ENCODE peak calls at places on chromosomes 7 and 10, in four cellular contexts. V is KBM-7, J is AG09309, S is germinal center. G is an unnamed sample.

GRCh38 chr10:101466016-101466912 is 112.3 kb downstream of the BTRC start:
- DNase-seq in J (no peak), V (no peak), S (no peak), G (no peak)

GRCh38 chr10:7000063-7000462 is 410.8 kb downstream of the SFMBT2 start:
- DNase-seq in S (no peak), J (no peak), V (no peak), G (no peak)

GRCh38 chr10:126598009-126598408 is 72.5 kb downstream of the C10orf90 start:
- DNase-seq in S (peak), V (peak), J (no peak), G (peak)

GRCh38 chr10:6269953-6270867 is 67.5 kb downstream of the PFKFB3 start:
- DNase-seq in S (peak), V (peak), J (no peak), G (no peak)

GRCh38 chr10:110993024-110993693 is 73.8 kb downstream of the SHOC2 start:
- DNase-seq in J (peak), S (no peak), V (no peak), G (no peak)

GRCh38 chr10:53839437-53840039 is 961.5 kb downstream of the PCDH15 start:
- DNase-seq in V (peak), J (no peak), S (no peak), G (peak)

GRCh38 chr10:10804061-10804460 is 213.6 kb upstream of the CELF2 start:
- DNase-seq in V (no peak), S (no peak), J (no peak), G (no peak)

GRCh38 chr10:101066890-101067355 is 5.1 kb downstream of the KAZALD1 start:
- DNase-seq in J (no peak), S (no peak), V (no peak), G (no peak)

GRCh38 chr10:69668722-69669121 is 38.7 kb downstream of the FAM241B start:
- DNase-seq in S (no peak), V (no peak), J (no peak), G (no peak)

GRCh38 chr10:64086083-64086772 is 565.0 kb downstream of the REEP3 start:
- DNase-seq in V (no peak), S (no peak), J (no peak), G (no peak)

GRCh38 chr10:48215983-48216505 is 58.5 kb downstream of the FRMPD2 start:
- DNase-seq in S (no peak), V (no peak), J (no peak), G (no peak)

GRCh38 chr10:50322075-50322474 is 70.8 kb upstream of the ASAH2 start:
- DNase-seq in V (peak), J (no peak), S (no peak), G (peak)

GRCh38 chr7:133029463-133029862 is 52.4 kb downstream of the CHCHD3 start:
- DNase-seq in S (no peak), V (no peak), J (no peak), G (no peak)

GRCh38 chr10:63250032-63250431 is 116.9 kb downstream of the NRBF2 start:
- DNase-seq in V (no peak), J (no peak), S (no peak), G (no peak)

GRCh38 chr7:3859436-3859835 is 558.4 kb downstream of the SDK1 start:
- DNase-seq in J (no peak), S (no peak), V (no peak), G (no peak)

GRCh38 chr7:93133020-93133419 is 15.2 kb downstream of the SAMD9L start:
- DNase-seq in V (no peak), J (no peak), S (no peak), G (no peak)

GRCh38 chr7:110675383-110676103 is 415.4 kb upstream of the LRRN3 start:
- DNase-seq in J (no peak), V (no peak), S (no peak), G (no peak)

GRCh38 chr10:132300582-132300981 is 7.2 kb downstream of the STK32C start:
- DNase-seq in V (no peak), S (no peak), J (no peak), G (no peak)

GRCh38 chr7:108497082-108497725 is 28.7 kb downstream of the PNPLA8 start:
- DNase-seq in S (peak), J (no peak), V (peak), G (peak)

GRCh38 chr7:38839846-38840245 is 69.1 kb downstream of the VPS41 start:
- DNase-seq in S (no peak), J (no peak), V (no peak), G (no peak)

GRCh38 chr7:128869138-128869943 is 6.7 kb downstream of the ATP6V1F start:
- DNase-seq in S (peak), V (peak), J (no peak), G (no peak)

GRCh38 chr7:34946486-34946885 is 90.8 kb downstream of the DPY19L1 start:
- DNase-seq in S (no peak), V (no peak), J (no peak), G (no peak)

GRCh38 chr10:58782876-58783859 is 270.5 kb downstream of the BICC1 start:
- DNase-seq in S (no peak), V (no peak), J (peak), G (no peak)

GRCh38 chr7:6151994-6152735 is 120.3 kb downstream of the CYTH3 start:
- DNase-seq in J (no peak), S (no peak), V (no peak), G (no peak)

GRCh38 chr10:42755028-42755451 is 27.6 kb upstream of the BMS1 start:
- DNase-seq in V (no peak), S (peak), J (no peak), G (no peak)

GRCh38 chr10:99672884-99673283 is 13.6 kb downstream of the ENTPD7 start:
- DNase-seq in S (no peak), J (no peak), V (no peak), G (no peak)

G was measured in NAMALWA.